ENCODE peak calls at places on chromosomes 7 and 10, in six cellular contexts. One of them, this sample, is unnamed.
A peak's percentile ranks its signal among the peaks of the same experiment; 100 is the strongest.

GRCh38 chr10:70777063-70777875 is 7.9 kb downstream of the TBATA start:
- DNase-seq in H9: peak; percentile 19
- DNase-seq in HS-5: no peak
- DNase-seq in colonic mucosa: no peak
- DNase-seq in effector CD8-positive, alpha-beta T cell: no peak
- DNase-seq in lower lobe of right lung: no peak
- DNase-seq in this sample: no peak

GRCh38 chr7:37961251-37961650 is 40.8 kb downstream of the EPDR1 start:
- DNase-seq in colonic mucosa: no peak
- DNase-seq in lower lobe of right lung: no peak
- DNase-seq in effector CD8-positive, alpha-beta T cell: no peak
- DNase-seq in H9: no peak
- DNase-seq in HS-5: no peak
- DNase-seq in this sample: no peak

GRCh38 chr7:15341811-15342210 is 220.0 kb downstream of the AGMO start:
- DNase-seq in effector CD8-positive, alpha-beta T cell: no peak
- DNase-seq in H9: no peak
- DNase-seq in colonic mucosa: no peak
- DNase-seq in HS-5: no peak
- DNase-seq in lower lobe of right lung: no peak
- DNase-seq in this sample: no peak

GRCh38 chr10:80870282-80870681 is 332.6 kb downstream of the SH2D4B start:
- DNase-seq in H9: no peak
- DNase-seq in colonic mucosa: no peak
- DNase-seq in effector CD8-positive, alpha-beta T cell: no peak
- DNase-seq in HS-5: no peak
- DNase-seq in lower lobe of right lung: no peak
- DNase-seq in this sample: no peak

GRCh38 chr10:80517416-80518142 is 20.1 kb upstream of the SH2D4B start:
- DNase-seq in H9: no peak
- DNase-seq in HS-5: no peak
- DNase-seq in effector CD8-positive, alpha-beta T cell: no peak
- DNase-seq in colonic mucosa: no peak
- DNase-seq in lower lobe of right lung: no peak
- DNase-seq in this sample: no peak

GRCh38 chr7:88490161-88490560 is 183.5 kb upstream of the STEAP4 start:
- DNase-seq in HS-5: no peak
- DNase-seq in colonic mucosa: no peak
- DNase-seq in H9: no peak
- DNase-seq in lower lobe of right lung: no peak
- DNase-seq in effector CD8-positive, alpha-beta T cell: no peak
- DNase-seq in this sample: no peak

GRCh38 chr10:62850646-62851045 is 34.5 kb upstream of the EGR2 start:
- DNase-seq in effector CD8-positive, alpha-beta T cell: no peak
- DNase-seq in H9: no peak
- DNase-seq in colonic mucosa: no peak
- DNase-seq in HS-5: no peak
- DNase-seq in lower lobe of right lung: no peak
- DNase-seq in this sample: no peak

GRCh38 chr10:71331736-71332135 is 12.7 kb downstream of the SLC29A3 start:
- DNase-seq in colonic mucosa: no peak
- DNase-seq in lower lobe of right lung: no peak
- DNase-seq in H9: no peak
- DNase-seq in effector CD8-positive, alpha-beta T cell: no peak
- DNase-seq in HS-5: no peak
- DNase-seq in this sample: no peak

GRCh38 chr10:85609509-85609908 is 757.1 kb downstream of the GRID1 start:
- DNase-seq in colonic mucosa: no peak
- DNase-seq in effector CD8-positive, alpha-beta T cell: no peak
- DNase-seq in HS-5: no peak
- DNase-seq in H9: peak; percentile 16
- DNase-seq in lower lobe of right lung: no peak
- DNase-seq in this sample: no peak

GRCh38 chr10:99002392-99002791 is 233.3 kb downstream of the HPSE2 start:
- DNase-seq in effector CD8-positive, alpha-beta T cell: no peak
- DNase-seq in lower lobe of right lung: no peak
- DNase-seq in colonic mucosa: no peak
- DNase-seq in HS-5: no peak
- DNase-seq in H9: no peak
- DNase-seq in this sample: no peak

GRCh38 chr10:89684604-89685003 is 16.8 kb upstream of the KIF20B start:
- DNase-seq in H9: no peak
- DNase-seq in lower lobe of right lung: no peak
- DNase-seq in effector CD8-positive, alpha-beta T cell: no peak
- DNase-seq in colonic mucosa: no peak
- DNase-seq in HS-5: peak; percentile 33
- DNase-seq in this sample: no peak

GRCh38 chr10:114856544-114857287 is 35.1 kb downstream of the FHIP2A start:
- DNase-seq in effector CD8-positive, alpha-beta T cell: no peak
- DNase-seq in colonic mucosa: no peak
- DNase-seq in HS-5: peak; percentile 91
- DNase-seq in H9: no peak
- DNase-seq in lower lobe of right lung: no peak
- DNase-seq in this sample: peak; percentile 70

GRCh38 chr10:93751832-93752231 is 5.9 kb upstream of the LGI1 start:
- DNase-seq in H9: peak; percentile 65
- DNase-seq in colonic mucosa: peak; percentile 41
- DNase-seq in lower lobe of right lung: no peak
- DNase-seq in effector CD8-positive, alpha-beta T cell: no peak
- DNase-seq in HS-5: no peak
- DNase-seq in this sample: no peak

GRCh38 chr10:44384601-44385422 is at the start of gene CXCL12:
- DNase-seq in HS-5: no peak
- DNase-seq in effector CD8-positive, alpha-beta T cell: no peak
- DNase-seq in colonic mucosa: peak; percentile 29
- DNase-seq in lower lobe of right lung: no peak
- DNase-seq in H9: peak; percentile 78
- DNase-seq in this sample: no peak

GRCh38 chr7:122885583-122886356 is 490 bp downstream of the CADPS2 start:
- DNase-seq in HS-5: peak; percentile 16
- DNase-seq in colonic mucosa: peak; percentile 45
- DNase-seq in effector CD8-positive, alpha-beta T cell: no peak
- DNase-seq in lower lobe of right lung: peak; percentile 45
- DNase-seq in H9: peak; percentile 50
- DNase-seq in this sample: no peak

GRCh38 chr10:100100651-100101525 is 19.2 kb upstream of the CPN1 start:
- DNase-seq in H9: no peak
- DNase-seq in colonic mucosa: no peak
- DNase-seq in effector CD8-positive, alpha-beta T cell: no peak
- DNase-seq in lower lobe of right lung: no peak
- DNase-seq in HS-5: no peak
- DNase-seq in this sample: no peak

GRCh38 chr7:153638821-153639435 is 413.3 kb upstream of the DPP6 start:
- DNase-seq in effector CD8-positive, alpha-beta T cell: no peak
- DNase-seq in H9: no peak
- DNase-seq in colonic mucosa: no peak
- DNase-seq in lower lobe of right lung: no peak
- DNase-seq in HS-5: no peak
- DNase-seq in this sample: no peak